ENCODE peak calls at places on chromosomes 13 and 19, in six cellular contexts. One of them, this sample, is unnamed.
A peak's percentile ranks its signal among the peaks of the same experiment; 100 is the strongest.

GRCh38 chr13:88919970-88920628 is 1248.9 kb downstream of the SLITRK5 start:
- DNase-seq in cardiac muscle cell: no peak
- DNase-seq in epithelial cell of esophagus: no peak
- DNase-seq in lower leg skin: no peak
- DNase-seq in tibial nerve: no peak
- DNase-seq in GM23338: no peak
- DNase-seq in this sample: no peak

GRCh38 chr13:99806671-99807070 is 164.9 kb downstream of the ZIC5 start:
- DNase-seq in cardiac muscle cell: no peak
- DNase-seq in epithelial cell of esophagus: no peak
- DNase-seq in lower leg skin: no peak
- DNase-seq in tibial nerve: no peak
- DNase-seq in GM23338: no peak
- DNase-seq in this sample: no peak

GRCh38 chr13:73107970-73108369 is 49.2 kb downstream of the KLF5 start:
- DNase-seq in cardiac muscle cell: no peak
- DNase-seq in epithelial cell of esophagus: no peak
- DNase-seq in lower leg skin: no peak
- DNase-seq in tibial nerve: no peak
- DNase-seq in GM23338: no peak
- DNase-seq in this sample: no peak

GRCh38 chr13:33636955-33637670 is 180.8 kb upstream of the RFC3 start:
- DNase-seq in cardiac muscle cell: no peak
- DNase-seq in epithelial cell of esophagus: peak; percentile 51
- DNase-seq in lower leg skin: no peak
- DNase-seq in tibial nerve: no peak
- DNase-seq in GM23338: no peak
- DNase-seq in this sample: no peak

GRCh38 chr13:113129921-113130750 is 7.5 kb downstream of the F10 start:
- DNase-seq in cardiac muscle cell: peak; percentile 75
- DNase-seq in epithelial cell of esophagus: no peak
- DNase-seq in lower leg skin: no peak
- DNase-seq in tibial nerve: no peak
- DNase-seq in GM23338: no peak
- DNase-seq in this sample: peak; percentile 65

GRCh38 chr19:41795031-41795461 is 1.3 kb upstream of the CEACAM3 start:
- DNase-seq in cardiac muscle cell: peak; percentile 41
- DNase-seq in epithelial cell of esophagus: peak; percentile 56
- DNase-seq in lower leg skin: no peak
- DNase-seq in tibial nerve: peak; percentile 71
- DNase-seq in GM23338: peak; percentile 87
- DNase-seq in this sample: no peak

GRCh38 chr19:35213678-35214632 is 14.6 kb downstream of the FAM187B start:
- DNase-seq in cardiac muscle cell: peak; percentile 91
- DNase-seq in epithelial cell of esophagus: peak; percentile 95
- DNase-seq in lower leg skin: peak; percentile 87
- DNase-seq in tibial nerve: peak; percentile 85
- DNase-seq in GM23338: no peak
- DNase-seq in this sample: peak; percentile 72

GRCh38 chr19:19132912-19133311 is 5.4 kb downstream of the TMEM161A start:
- DNase-seq in cardiac muscle cell: no peak
- DNase-seq in epithelial cell of esophagus: no peak
- DNase-seq in lower leg skin: no peak
- DNase-seq in tibial nerve: no peak
- DNase-seq in GM23338: no peak
- DNase-seq in this sample: no peak

GRCh38 chr19:3837332-3837731 is 31.5 kb downstream of the ZFR2 start:
- DNase-seq in cardiac muscle cell: no peak
- DNase-seq in epithelial cell of esophagus: no peak
- DNase-seq in lower leg skin: no peak
- DNase-seq in tibial nerve: no peak
- DNase-seq in GM23338: no peak
- DNase-seq in this sample: no peak

GRCh38 chr19:13441810-13442512 is 64.3 kb downstream of the CACNA1A start:
- DNase-seq in cardiac muscle cell: peak; percentile 67
- DNase-seq in epithelial cell of esophagus: peak; percentile 40
- DNase-seq in lower leg skin: no peak
- DNase-seq in tibial nerve: no peak
- DNase-seq in GM23338: peak; percentile 94
- DNase-seq in this sample: no peak

GRCh38 chr19:45305421-45305820 is 17.3 kb downstream of the CKM start:
- DNase-seq in cardiac muscle cell: peak; percentile 48
- DNase-seq in epithelial cell of esophagus: no peak
- DNase-seq in lower leg skin: no peak
- DNase-seq in tibial nerve: no peak
- DNase-seq in GM23338: peak; percentile 69
- DNase-seq in this sample: no peak

GRCh38 chr13:113785051-113786010 is 26.3 kb downstream of the TMEM255B start:
- DNase-seq in cardiac muscle cell: peak; percentile 19
- DNase-seq in epithelial cell of esophagus: peak; percentile 83
- DNase-seq in lower leg skin: no peak
- DNase-seq in tibial nerve: no peak
- DNase-seq in GM23338: no peak
- DNase-seq in this sample: peak; percentile 35

GRCh38 chr13:51101636-51102218 is 9.3 kb downstream of the C13orf42 start:
- DNase-seq in cardiac muscle cell: no peak
- DNase-seq in epithelial cell of esophagus: no peak
- DNase-seq in lower leg skin: no peak
- DNase-seq in tibial nerve: no peak
- DNase-seq in GM23338: no peak
- DNase-seq in this sample: no peak

GRCh38 chr19:3135961-3136683 is at the start of gene GNA15:
- DNase-seq in cardiac muscle cell: no peak
- DNase-seq in epithelial cell of esophagus: peak; percentile 89
- DNase-seq in lower leg skin: no peak
- DNase-seq in tibial nerve: no peak
- DNase-seq in GM23338: no peak
- DNase-seq in this sample: peak; percentile 86

GRCh38 chr19:57776764-57777296 is 7.4 kb downstream of the ZNF586 start:
- DNase-seq in cardiac muscle cell: no peak
- DNase-seq in epithelial cell of esophagus: no peak
- DNase-seq in lower leg skin: no peak
- DNase-seq in tibial nerve: no peak
- DNase-seq in GM23338: no peak
- DNase-seq in this sample: no peak
- H3K4me3 ChIP-seq in cardiac muscle cell: no peak overlapping the region
- H3K4me3 ChIP-seq in epithelial cell of esophagus: no peak overlapping the region
- H3K4me3 ChIP-seq in lower leg skin: no peak overlapping the region
- H3K4me3 ChIP-seq in tibial nerve: no peak overlapping the region
- H3K4me3 ChIP-seq in GM23338: no peak overlapping the region
- H3K4me3 ChIP-seq in this sample: no peak overlapping the region

DNA sequence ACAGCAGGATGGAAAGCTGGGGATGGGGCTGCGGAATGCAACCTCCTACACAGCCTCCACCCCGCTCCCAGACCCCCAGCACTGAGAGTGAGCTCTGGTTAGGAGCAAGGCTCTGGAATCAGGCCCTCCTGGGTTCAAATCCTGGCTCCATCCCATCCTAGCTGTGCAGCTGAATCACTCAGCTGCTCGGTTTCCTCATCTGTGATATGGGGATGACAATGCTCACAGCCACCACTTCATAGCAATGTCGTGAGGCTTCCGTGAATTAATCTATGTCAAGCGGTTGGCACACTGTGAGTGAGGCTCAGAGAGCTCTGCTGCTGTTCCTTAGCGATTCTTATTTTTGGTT is 538 bp downstream of the ACP7 start:
- DNase-seq in cardiac muscle cell: no peak
- DNase-seq in epithelial cell of esophagus: no peak
- DNase-seq in lower leg skin: no peak
- DNase-seq in tibial nerve: no peak
- DNase-seq in GM23338: no peak
- DNase-seq in this sample: no peak
- H3K4me3 ChIP-seq in cardiac muscle cell: no peak overlapping the region
- H3K4me3 ChIP-seq in epithelial cell of esophagus: no peak overlapping the region
- H3K4me3 ChIP-seq in lower leg skin: no peak overlapping the region
- H3K4me3 ChIP-seq in tibial nerve: peak overlapping the region; percentile 47
- H3K4me3 ChIP-seq in GM23338: peak overlapping the region; percentile 73
- H3K4me3 ChIP-seq in this sample: no peak overlapping the region

GRCh38 chr19:53332484-53332883 is 1.1 kb upstream of the ZNF845 start:
- DNase-seq in cardiac muscle cell: no peak
- DNase-seq in epithelial cell of esophagus: no peak
- DNase-seq in lower leg skin: no peak
- DNase-seq in tibial nerve: no peak
- DNase-seq in GM23338: peak; percentile 40
- DNase-seq in this sample: no peak
- H3K4me3 ChIP-seq in cardiac muscle cell: peak overlapping the region; percentile 83
- H3K4me3 ChIP-seq in epithelial cell of esophagus: no peak overlapping the region
- H3K4me3 ChIP-seq in lower leg skin: no peak overlapping the region
- H3K4me3 ChIP-seq in tibial nerve: peak overlapping the region; percentile 79
- H3K4me3 ChIP-seq in GM23338: peak overlapping the region; percentile 92
- H3K4me3 ChIP-seq in this sample: peak overlapping the region; percentile 76

GRCh38 chr19:33225458-33225925 is at the start of gene SLC7A10:
- DNase-seq in cardiac muscle cell: peak; percentile 57
- DNase-seq in epithelial cell of esophagus: no peak
- DNase-seq in lower leg skin: no peak
- DNase-seq in tibial nerve: no peak
- DNase-seq in GM23338: peak; percentile 55
- DNase-seq in this sample: no peak

GRCh38 chr19:33227870-33228599 is 2.4 kb upstream of the SLC7A10 start:
- DNase-seq in cardiac muscle cell: peak; percentile 12
- DNase-seq in epithelial cell of esophagus: no peak
- DNase-seq in lower leg skin: no peak
- DNase-seq in tibial nerve: no peak
- DNase-seq in GM23338: no peak
- DNase-seq in this sample: no peak

GRCh38 chr19:33224694-33225457 is 774 bp downstream of the SLC7A10 start:
- DNase-seq in cardiac muscle cell: no peak
- DNase-seq in epithelial cell of esophagus: no peak
- DNase-seq in lower leg skin: no peak
- DNase-seq in tibial nerve: no peak
- DNase-seq in GM23338: peak; percentile 42
- DNase-seq in this sample: no peak

GRCh38 chr19:33227242-33227650 is 1.6 kb upstream of the SLC7A10 start:
- DNase-seq in cardiac muscle cell: peak; percentile 96
- DNase-seq in epithelial cell of esophagus: no peak
- DNase-seq in lower leg skin: no peak
- DNase-seq in tibial nerve: no peak
- DNase-seq in GM23338: peak; percentile 76
- DNase-seq in this sample: peak; percentile 84

GRCh38 chr19:33226550-33227241 is 1.0 kb upstream of the SLC7A10 start:
- DNase-seq in cardiac muscle cell: peak; percentile 94
- DNase-seq in epithelial cell of esophagus: no peak
- DNase-seq in lower leg skin: no peak
- DNase-seq in tibial nerve: no peak
- DNase-seq in GM23338: peak; percentile 96
- DNase-seq in this sample: peak; percentile 89
- H3K4me3 ChIP-seq in cardiac muscle cell: no peak overlapping the region
- H3K4me3 ChIP-seq in epithelial cell of esophagus: no peak overlapping the region
- H3K4me3 ChIP-seq in lower leg skin: no peak overlapping the region
- H3K4me3 ChIP-seq in tibial nerve: peak overlapping the region; percentile 34
- H3K4me3 ChIP-seq in GM23338: peak overlapping the region; percentile 66
- H3K4me3 ChIP-seq in this sample: peak overlapping the region; percentile 34

This sample was measured in upper lobe of right lung.